ENCODE peak calls at places on chromosomes 3 and 15, in eight cellular contexts. J, S, N, Y, P, W, Q and V are unnamed samples.

GRCh38 chr3:141114816-141115458 is 63.8 kb downstream of the SPSB4 start:
- DNase-seq in Q (no peak), Y (no peak), N (no peak), J (no peak), S (no peak), P (no peak), W (no peak), V (no peak)

GRCh38 chr3:150545419-150546225 is 674 bp downstream of the SERP1 start:
- DNase-seq in S (peak; percentile 32), P (no peak), Q (peak; percentile 46), J (peak; percentile 57), N (peak; percentile 16), W (no peak), Y (no peak), V (peak; percentile 49)

GRCh38 chr3:170307998-170308398 is 49.5 kb upstream of the SKIL start:
- DNase-seq in Q (no peak), S (no peak), P (peak; percentile 23), W (no peak), N (peak; percentile 60), Y (no peak), J (no peak), V (no peak)

GRCh38 chr15:43911235-43911661 is 84.4 kb downstream of the WDR76 start:
- DNase-seq in Q (no peak), P (peak; percentile 46), J (no peak), Y (no peak), W (no peak), S (peak; percentile 98), N (peak; percentile 97), V (no peak)

GRCh38 chr15:101051291-101052030 is 132.3 kb downstream of the LRRK1 start:
- DNase-seq in N (no peak), J (no peak), W (peak; percentile 60), Y (no peak), P (no peak), Q (no peak), S (no peak), V (no peak)

GRCh38 chr15:69852482-69853275 is 245.0 kb downstream of the TLE3 start:
- DNase-seq in W (no peak), Q (no peak), P (no peak), J (no peak), N (peak; percentile 71), Y (no peak), S (peak; percentile 72), V (no peak)

GRCh38 chr3:122564155-122564912 is at the start of the genes DTX3L and PARP9:
- DNase-seq in W (peak; percentile 94), J (peak; percentile 83), P (no peak), S (peak; percentile 86), Y (peak; percentile 11), N (peak; percentile 73), Q (peak; percentile 68), V (peak; percentile 73)

GRCh38 chr3:186824430-186825139 is 17.9 kb upstream of the ADIPOQ start:
- DNase-seq in J (no peak), Q (no peak), N (no peak), P (no peak), W (no peak), S (no peak), Y (no peak), V (no peak)

GRCh38 chr15:36964626-36965025 is 135.7 kb downstream of the MEIS2 start:
- DNase-seq in W (no peak), S (no peak), P (no peak), N (no peak), Q (no peak), J (no peak), Y (no peak), V (no peak)

GRCh38 chr3:119945286-119945685 is 149.0 kb downstream of the GSK3B start:
- DNase-seq in S (no peak), P (no peak), Y (no peak), N (no peak), J (no peak), W (no peak), Q (no peak), V (no peak)

GRCh38 chr3:59820352-59820934 is 770.6 kb upstream of the CFAP20DC start:
- DNase-seq in Q (no peak), J (no peak), Y (no peak), P (no peak), N (peak; percentile 7), W (no peak), S (peak; percentile 31), V (no peak)

GRCh38 chr3:37974121-37974927 is 16.3 kb upstream of the VILL start:
- DNase-seq in Q (peak; percentile 56), S (peak; percentile 75), W (no peak), N (peak; percentile 75), Y (no peak), J (peak; percentile 82), P (no peak), V (peak; percentile 75)

DNA sequence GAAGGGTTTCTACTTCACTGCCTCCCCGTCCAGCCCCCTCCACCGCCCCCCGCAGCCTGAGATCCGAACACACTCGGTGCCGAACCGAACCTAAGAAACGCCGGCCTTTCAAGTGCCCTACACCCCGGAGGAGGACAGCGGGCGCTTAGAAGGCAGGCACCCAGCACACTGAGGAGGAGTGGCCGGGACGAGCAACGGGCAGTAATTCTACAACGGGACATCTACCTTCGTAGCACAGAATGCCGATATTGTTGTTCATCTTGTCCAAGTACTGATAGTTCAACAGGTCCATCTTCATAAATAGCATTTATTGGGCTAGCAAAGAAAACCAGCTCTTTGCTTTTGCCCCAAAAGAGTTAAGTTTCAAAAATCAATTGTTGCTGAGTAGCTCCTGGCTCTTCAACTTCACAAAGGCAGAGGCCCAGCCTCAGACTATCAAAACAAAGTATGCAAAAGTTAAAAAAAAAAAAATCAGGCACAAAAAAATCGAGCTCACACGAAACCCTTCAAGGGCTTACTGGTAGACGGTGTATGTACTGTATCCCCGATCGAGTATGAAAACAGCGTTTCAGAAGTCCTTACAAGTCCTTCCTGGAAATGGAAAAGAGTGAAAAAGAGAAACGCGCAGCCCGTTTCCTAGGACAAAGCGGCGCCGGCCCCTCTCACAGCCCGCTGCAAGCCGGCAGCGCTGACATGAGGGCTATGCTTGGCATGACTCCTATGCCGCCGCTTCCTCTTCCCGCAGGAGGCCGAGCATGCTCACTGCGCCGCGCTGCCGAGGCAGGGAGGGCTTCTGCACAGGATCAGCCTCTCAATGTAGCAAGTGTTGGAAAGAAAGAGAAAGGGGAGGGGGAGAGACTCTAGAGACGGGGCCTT is at the start of gene VGLL4:
- DNase-seq in S (peak; percentile 92), Q (peak; percentile 59), P (peak; percentile 84), J (peak; percentile 77), Y (no peak), N (peak; percentile 96), W (peak; percentile 94), V (peak; percentile 67)
- TF ChIP-seq CTCF in S (peak; percentile 36), Q (no peak), P (peak; percentile 20), J (no peak), Y (peak; percentile 9), N (peak; percentile 11), W (peak; percentile 28), V (peak; percentile 19)

GRCh38 chr3:196288141-196288460 is 575 bp upstream of the PCYT1A start:
- DNase-seq in N (peak; percentile 55), W (no peak), P (no peak), J (no peak), Q (no peak), S (no peak), Y (no peak), V (no peak)

GRCh38 chr3:196287405-196288140 is at the start of gene PCYT1A:
- DNase-seq in Q (peak; percentile 67), Y (peak; percentile 73), N (peak; percentile 96), W (peak; percentile 94), P (peak; percentile 79), J (peak; percentile 92), S (peak; percentile 95), V (peak; percentile 89)

GRCh38 chr3:196287066-196287404 is 491 bp downstream of the PCYT1A start:
- DNase-seq in Q (peak; percentile 5), Y (no peak), S (peak; percentile 36), N (peak; percentile 18), J (no peak), P (no peak), W (no peak), V (no peak)

DNA sequence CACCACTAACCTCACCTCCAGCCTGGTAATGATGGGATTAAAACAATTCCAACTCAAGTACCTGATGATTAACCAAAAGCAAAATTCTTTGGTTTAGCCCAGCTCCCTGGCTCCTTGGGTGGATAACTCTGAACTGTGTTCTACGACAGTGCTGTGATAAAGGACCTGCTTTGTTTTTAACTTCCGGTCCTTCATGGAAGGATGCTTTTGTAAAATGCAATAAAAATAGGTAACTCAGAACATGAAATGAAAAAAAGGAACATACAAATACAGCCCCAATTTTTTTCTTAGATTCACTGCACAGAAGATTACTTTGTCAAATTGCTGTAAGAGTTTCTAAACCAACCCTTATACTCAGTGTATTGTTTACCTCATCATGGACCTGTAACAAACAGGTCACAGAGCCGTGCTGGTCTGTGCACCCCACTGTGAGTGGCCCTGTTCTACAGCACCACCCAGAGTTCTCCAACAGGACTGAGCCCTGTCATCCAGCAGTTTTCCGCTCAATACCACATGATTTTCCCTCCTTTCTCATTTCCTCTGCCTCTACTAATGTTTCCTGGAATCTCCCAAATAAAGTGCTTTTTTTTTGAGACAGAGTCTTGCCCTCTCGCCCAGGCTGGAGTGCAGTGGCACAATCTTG is 4.9 kb upstream of the PCYT1A start:
- DNase-seq in Q (no peak), S (no peak), W (no peak), Y (no peak), N (no peak), P (no peak), J (peak; percentile 56), V (peak; percentile 53)
- TF ChIP-seq CTCF in Q (no peak), S (peak; percentile 24), W (no peak), Y (peak; percentile 7), N (no peak), P (no peak), J (no peak), V (peak; percentile 57)

GRCh38 chr3:147383617-147384016 is 22.7 kb downstream of the ZIC4 start:
- DNase-seq in N (no peak), S (peak; percentile 46), J (no peak), P (no peak), Q (no peak), Y (no peak), W (no peak), V (no peak)
- TF ChIP-seq CTCF in N (peak; percentile 24), S (peak; percentile 65), J (peak; percentile 16), P (peak; percentile 17), Q (no peak), Y (no peak), W (no peak), V (no peak)

GRCh38 chr3:147391726-147392082 is 14.6 kb downstream of the ZIC4 start:
- DNase-seq in P (no peak), N (no peak), Y (no peak), J (no peak), S (peak; percentile 91), Q (no peak), W (no peak), V (no peak)

GRCh38 chr3:147393261-147393964 is 12.9 kb downstream of the ZIC4 start:
- DNase-seq in P (no peak), W (peak; percentile 73), J (no peak), Y (no peak), N (no peak), Q (no peak), S (peak; percentile 88), V (no peak)

GRCh38 chr3:147394168-147394941 is 12.0 kb downstream of the ZIC4 start:
- DNase-seq in J (no peak), Y (no peak), Q (no peak), S (peak; percentile 57), N (no peak), W (no peak), P (no peak), V (no peak)

GRCh38 chr3:147390589-147391569 is 15.5 kb downstream of the ZIC4 start:
- DNase-seq in N (no peak), W (peak; percentile 84), Y (no peak), J (no peak), P (no peak), Q (no peak), S (peak; percentile 58), V (no peak)

GRCh38 chr3:147392083-147392916 is 14.0 kb downstream of the ZIC4 start:
- DNase-seq in P (no peak), Q (no peak), W (peak; percentile 74), N (no peak), J (no peak), Y (no peak), S (peak; percentile 87), V (no peak)
- TF ChIP-seq CTCF in P (no peak), Q (no peak), W (no peak), N (no peak), J (no peak), Y (no peak), S (peak; percentile 48), V (no peak)